ENCODE peak calls at places on chromosomes 1 and 21, in six cellular contexts. T, X, Y, P, L and S are unnamed samples.

GRCh38 chr1:161730050-161730564 is 8.8 kb downstream of the FCRLB start:
- DNase-seq in L (no peak), Y (peak), P (no peak), X (no peak), T (peak), S (no peak)

GRCh38 chr21:45366931-45367401 is 38.0 kb upstream of the COL18A1 start:
- DNase-seq in Y (peak), T (peak), L (no peak), P (peak), X (no peak), S (no peak)

GRCh38 chr1:78032964-78033796 is 12.6 kb upstream of the GIPC2 start:
- DNase-seq in Y (no peak), L (no peak), T (no peak), X (no peak), P (no peak), S (no peak)

GRCh38 chr1:234583755-234584430 is 26.1 kb downstream of the IRF2BP2 start:
- DNase-seq in X (no peak), L (no peak), Y (no peak), T (no peak), P (no peak), S (no peak)

GRCh38 chr1:94971491-94971924 is 44.6 kb upstream of the CNN3 start:
- DNase-seq in T (peak), X (peak), P (no peak), Y (no peak), L (no peak), S (no peak)

GRCh38 chr1:39102537-39103320 is 76.6 kb downstream of the NDUFS5 start:
- DNase-seq in X (peak), L (peak), Y (peak), T (peak), P (peak), S (peak)

GRCh38 chr1:117003253-117003875 is 1.8 kb downstream of the CD101 start:
- DNase-seq in X (no peak), L (no peak), T (no peak), Y (no peak), P (peak), S (no peak)

GRCh38 chr1:156492013-156492590 is 8.5 kb downstream of the MEF2D start:
- DNase-seq in T (no peak), X (no peak), L (no peak), P (no peak), Y (no peak), S (no peak)

GRCh38 chr1:23902611-23903278 is 10.4 kb downstream of the CNR2 start:
- DNase-seq in L (peak), Y (no peak), T (no peak), P (no peak), X (no peak), S (no peak)
- H3K4me3 ChIP-seq in L (peak), Y (peak), T (peak), P (no peak), X (no peak), S (peak)

DNA sequence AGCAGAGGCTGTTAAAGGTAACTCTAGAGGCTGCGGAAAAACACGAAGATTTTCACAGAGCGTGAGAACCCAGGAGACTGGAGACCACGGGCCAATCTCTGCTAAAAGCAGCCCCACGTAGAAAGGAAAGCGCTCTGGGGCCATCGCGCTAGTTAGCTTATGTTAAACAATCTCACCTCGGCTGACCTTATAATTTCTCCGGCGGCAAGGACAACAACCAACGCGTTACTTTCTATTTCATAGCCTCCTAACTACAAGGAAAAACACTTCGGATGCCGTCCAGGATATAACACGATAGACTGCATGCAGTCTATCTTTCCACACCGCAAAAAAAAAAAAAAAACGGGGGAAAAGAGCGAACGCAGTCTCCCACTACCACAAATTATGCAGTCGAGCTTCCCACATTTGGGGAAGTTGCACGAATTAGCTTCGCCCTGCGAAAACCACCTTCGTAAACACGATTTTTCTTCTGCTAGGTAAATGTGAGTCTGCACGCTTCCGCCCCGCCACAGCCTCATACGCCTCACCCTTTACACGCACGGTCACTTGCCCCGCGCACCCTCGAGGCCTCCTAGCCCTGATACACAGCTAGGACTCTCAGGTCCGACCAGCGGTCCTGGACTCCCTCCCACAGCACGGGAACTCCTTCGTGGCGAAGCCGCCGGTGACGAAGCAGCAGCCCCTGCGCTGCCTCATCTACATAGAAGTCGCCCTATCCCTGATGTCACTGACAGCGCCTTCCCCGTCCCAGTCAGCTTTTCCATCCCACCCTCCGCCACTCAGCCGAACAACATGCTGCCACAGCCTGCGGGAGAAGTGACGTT is 87.8 kb downstream of the PRKAB2 start:
- DNase-seq in Y (peak), X (peak), L (peak), P (peak), T (peak), S (peak)
- H2BK5ac ChIP-seq in Y (peak), X (peak), L (peak), P (peak), T (peak), S (peak)

GRCh38 chr1:224734261-224734935 is 118.3 kb downstream of the CNIH3 start:
- DNase-seq in X (no peak), Y (no peak), L (no peak), T (no peak), P (peak), S (no peak)
- H3K9ac ChIP-seq in X (no peak), Y (no peak), L (no peak), T (no peak), P (no peak), S (no peak)

DNA sequence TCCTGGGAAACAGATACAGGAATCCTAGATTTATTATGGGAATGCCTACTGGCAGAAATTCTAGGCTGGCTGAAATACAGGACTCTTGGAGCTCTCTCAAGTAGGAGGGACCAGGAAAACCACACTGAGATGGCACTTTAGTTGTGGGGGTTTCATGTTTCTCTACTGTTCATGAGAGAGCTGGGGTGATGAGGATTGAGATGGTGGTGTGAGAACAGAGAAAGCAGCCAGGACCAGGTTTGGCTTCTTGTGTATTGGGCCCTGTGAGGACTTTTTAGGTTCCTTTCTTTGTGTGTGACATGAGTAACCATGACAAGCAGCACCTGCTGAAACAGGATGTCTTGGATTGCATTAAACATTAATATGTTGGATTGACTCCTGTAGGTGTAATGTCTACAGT is 4.9 kb downstream of the ARID1A start:
- DNase-seq in T (peak), X (no peak), L (no peak), P (peak), Y (no peak), S (no peak)
- H3K4me3 ChIP-seq in T (peak), X (no peak), L (no peak), P (no peak), Y (no peak), S (no peak)

GRCh38 chr1:170153417-170153816 is 7.7 kb downstream of the NTMT2 start:
- DNase-seq in L (no peak), X (no peak), T (no peak), P (no peak), Y (no peak), S (no peak)
- H2BK5ac ChIP-seq in L (no peak), X (no peak), T (no peak), P (no peak), Y (no peak), S (no peak)

DNA sequence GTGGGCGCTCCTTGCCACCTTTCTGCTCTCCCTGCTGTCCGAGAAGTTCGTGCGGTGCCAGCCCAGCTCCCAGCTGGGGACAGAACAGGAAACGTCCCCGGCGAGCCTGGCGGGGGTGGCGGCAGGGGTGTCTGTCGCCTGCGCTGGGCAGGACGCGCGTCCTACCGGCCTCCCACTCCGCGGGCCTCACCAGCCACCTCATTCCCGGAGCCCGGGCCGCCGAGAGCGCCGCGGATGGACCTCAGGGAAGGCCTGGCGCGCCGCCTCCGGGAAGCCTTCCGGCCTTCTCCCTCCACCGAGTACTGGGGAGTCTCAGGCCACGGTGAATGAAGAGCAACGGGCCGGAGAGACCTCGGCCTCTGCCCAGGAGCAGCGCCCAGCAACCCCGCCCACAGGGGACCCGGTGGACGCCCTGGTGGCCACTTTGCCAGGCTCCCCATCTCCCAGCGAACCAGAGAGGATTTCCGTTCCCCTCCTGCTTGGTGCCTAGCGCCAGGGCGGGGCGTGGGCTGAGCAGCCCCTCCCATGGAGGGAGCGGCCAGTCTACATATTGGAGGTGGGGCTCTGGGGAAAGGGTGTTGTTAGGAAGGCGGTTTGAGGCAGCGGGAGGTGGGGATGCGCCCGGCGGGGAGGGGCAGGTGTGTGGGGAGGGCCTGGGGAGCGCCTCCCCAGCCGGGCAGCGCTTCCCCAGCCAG is 9.5 kb upstream of the TNFRSF14 start:
- DNase-seq in L (peak), P (peak), Y (peak), X (peak), T (peak), S (peak)
- H3K9ac ChIP-seq in L (peak), P (peak), Y (peak), X (no peak), T (no peak), S (peak)